ENCODE peak calls at places on chromosomes 13 and 19, in eight cellular contexts. R is memory B cell; E is pancreas; N is posterior cingulate gyrus; W is AG04450; K is mucosa of gallbladder; L is activated CD4-positive, CD25-positive, alpha-beta regulatory T cell; P is SW 1271. G is an unnamed sample.
A peak's percentile ranks its signal among the peaks of the same experiment; 100 is the strongest.

GRCh38 chr13:37944476-37945442 is 75.2 kb upstream of the TRPC4 start:
- DNase-seq in K (no peak), W (no peak), P (no peak), N (no peak), E (no peak), R (no peak), L (no peak), G (no peak)

GRCh38 chr19:46579286-46579944 is 21.7 kb upstream of the CALM3 start:
- DNase-seq in W (no peak), E (no peak), K (no peak), L (peak; percentile 34), R (peak; percentile 25), P (peak; percentile 26), N (peak; percentile 89), G (no peak)

GRCh38 chr19:48683349-48683748 is 10.5 kb upstream of the NTN5 start:
- DNase-seq in K (no peak), W (no peak), R (no peak), N (peak; percentile 93), P (no peak), E (no peak), L (no peak), G (no peak)

GRCh38 chr19:54462072-54462712 is 1.4 kb downstream of the LENG9 start:
- DNase-seq in E (peak; percentile 74), K (no peak), W (no peak), P (no peak), N (peak; percentile 70), R (no peak), L (no peak), G (no peak)

GRCh38 chr19:10583021-10583776 is 3.9 kb downstream of the AP1M2 start:
- DNase-seq in W (no peak), P (no peak), N (no peak), L (no peak), E (no peak), R (no peak), K (no peak), G (no peak)

GRCh38 chr19:3342246-3342645 is 24.1 kb upstream of the NFIC start:
- DNase-seq in K (no peak), W (no peak), R (no peak), P (no peak), N (no peak), E (peak; percentile 26), L (no peak), G (no peak)

GRCh38 chr19:6125571-6125989 is 9.9 kb upstream of the ACSBG2 start:
- DNase-seq in E (peak; percentile 41), R (peak; percentile 58), L (no peak), K (peak; percentile 69), P (peak; percentile 71), W (peak; percentile 48), N (peak; percentile 85), G (no peak)

GRCh38 chr13:95982144-95982543 is 71.1 kb downstream of the UGGT2 start:
- DNase-seq in R (no peak), K (no peak), P (no peak), E (no peak), N (no peak), W (no peak), L (no peak), G (no peak)

GRCh38 chr13:107765724-107766436 is 449.5 kb downstream of the LIG4 start:
- DNase-seq in E (no peak), N (no peak), P (no peak), L (no peak), K (no peak), W (no peak), R (no peak), G (no peak)